ENCODE peak calls at places on chromosomes 5 and 9, in eight cellular contexts. C, X, A, N, S, L, F and G are unnamed samples.

GRCh38 chr5:86979801-86980510 is 287.7 kb upstream of the RASA1 start:
- DNase-seq in C (no peak), X (peak), L (no peak), N (no peak), A (no peak), F (peak), S (peak), G (peak)

GRCh38 chr9:83935276-83935890 is 14.2 kb upstream of the KIF27 start:
- DNase-seq in A (no peak), L (no peak), F (peak), X (peak), C (no peak), S (peak), N (no peak), G (peak)

GRCh38 chr9:27194401-27195091 is 85.5 kb downstream of the TEK start:
- DNase-seq in X (no peak), S (peak), C (no peak), L (no peak), A (no peak), F (peak), N (no peak), G (peak)

GRCh38 chr9:111106202-111106601 is 67.9 kb upstream of the LPAR1 start:
- DNase-seq in X (no peak), L (no peak), F (no peak), N (no peak), A (no peak), C (no peak), S (no peak), G (no peak)

GRCh38 chr5:170491479-170491878 is 12.3 kb upstream of the KCNIP1 start:
- DNase-seq in C (peak), A (no peak), X (peak), S (peak), L (no peak), N (no peak), F (peak), G (peak)

GRCh38 chr5:15968994-15969393 is 210.6 kb downstream of the MARCHF11 start:
- DNase-seq in X (no peak), C (no peak), A (no peak), F (no peak), N (no peak), S (no peak), L (no peak), G (peak)

GRCh38 chr9:132597073-132597775 is 14.8 kb downstream of the BARHL1 start:
- DNase-seq in S (no peak), C (no peak), A (peak), L (no peak), X (no peak), N (no peak), F (peak), G (no peak)

GRCh38 chr5:10563132-10563939 is 534 bp upstream of the ANKRD33B start:
- DNase-seq in S (peak), A (no peak), F (no peak), X (peak), N (no peak), L (peak), C (peak), G (peak)

GRCh38 chr5:172178301-172179031 is 9.6 kb downstream of the STK10 start:
- DNase-seq in X (no peak), L (peak), F (no peak), A (no peak), S (no peak), N (no peak), C (no peak), G (no peak)

GRCh38 chr9:80796662-80797426 is 892.5 kb downstream of the TLE1 start:
- DNase-seq in N (no peak), X (no peak), L (no peak), S (no peak), C (peak), F (no peak), A (no peak), G (no peak)

GRCh38 chr5:134051305-134051704 is 46.5 kb upstream of the VDAC1 start:
- DNase-seq in F (no peak), L (no peak), X (peak), C (no peak), N (no peak), A (no peak), S (peak), G (peak)

GRCh38 chr9:69104830-69105527 is 69.1 kb upstream of the TJP2 start:
- DNase-seq in S (peak), L (no peak), A (no peak), F (no peak), C (no peak), N (no peak), X (peak), G (peak)

GRCh38 chr9:20551835-20552234 is 70.5 kb downstream of the MLLT3 start:
- DNase-seq in N (no peak), L (no peak), C (no peak), F (no peak), A (no peak), S (peak), X (peak), G (peak)